ENCODE peak calls at places on chromosomes 12 and 14, in four cellular contexts. C, V, R and Y are unnamed samples.

GRCh38 chr12:26044007-26044394 is 80.8 kb downstream of the BHLHE41 start:
- DNase-seq in C (no peak), V (no peak), R (no peak), Y (no peak)

GRCh38 chr14:49294736-49295135 is 291.4 kb downstream of the RPS29 start:
- DNase-seq in C (no peak), V (no peak), R (no peak), Y (no peak)

GRCh38 chr12:46356655-46357437 is 15.7 kb downstream of the SLC38A2 start:
- DNase-seq in C (no peak), V (no peak), R (no peak), Y (no peak)

GRCh38 chr12:57031789-57032188 is 15.5 kb upstream of the TAC3 start:
- DNase-seq in C (peak; percentile 45), V (no peak), R (no peak), Y (no peak)

GRCh38 chr14:69464829-69465228 is 19.7 kb upstream of the PLEKHD1 start:
- DNase-seq in C (no peak), V (no peak), R (no peak), Y (no peak)

GRCh38 chr14:40417777-40418401 is 985.7 kb upstream of the FBXO33 start:
- DNase-seq in C (no peak), V (no peak), R (peak; percentile 62), Y (no peak)

GRCh38 chr14:33933386-33933934 is 17.4 kb downstream of the EGLN3 start:
- DNase-seq in C (no peak), V (no peak), R (no peak), Y (no peak)

GRCh38 chr12:88665051-88665450 is 84.8 kb upstream of the KITLG start:
- DNase-seq in C (no peak), V (no peak), R (no peak), Y (no peak)

GRCh38 chr14:99075771-99076370 is 196.1 kb downstream of the BCL11B start:
- DNase-seq in C (no peak), V (no peak), R (no peak), Y (no peak)

GRCh38 chr12:105289114-105289904 is 41.2 kb upstream of the C12orf75 start:
- DNase-seq in C (no peak), V (no peak), R (peak; percentile 21), Y (no peak)

GRCh38 chr12:124995200-124995961 is 1.9 kb downstream of the BRI3BP start:
- DNase-seq in C (no peak), V (peak; percentile 38), R (no peak), Y (no peak)

GRCh38 chr14:53190938-53191337 is 37.8 kb upstream of the DDHD1 start:
- DNase-seq in C (no peak), V (no peak), R (no peak), Y (no peak)

GRCh38 chr14:89417111-89417468 is at the start of gene FOXN3:
- DNase-seq in C (peak; percentile 97), V (peak; percentile 95), R (peak; percentile 86), Y (peak; percentile 97)

GRCh38 chr14:89415139-89415538 is 1.9 kb downstream of the FOXN3 start:
- DNase-seq in C (peak; percentile 21), V (no peak), R (no peak), Y (no peak)

GRCh38 chr14:89418452-89418851 is 1.4 kb upstream of the FOXN3 start:
- DNase-seq in C (peak; percentile 59), V (peak; percentile 28), R (no peak), Y (peak; percentile 70)

GRCh38 chr14:89417469-89418225 is 614 bp upstream of the FOXN3 start:
- DNase-seq in C (peak; percentile 81), V (peak; percentile 60), R (peak; percentile 74), Y (peak; percentile 86)

GRCh38 chr14:89416002-89416995 is 734 bp downstream of the FOXN3 start:
- DNase-seq in C (peak; percentile 99), V (peak; percentile 100), R (peak; percentile 96), Y (peak; percentile 100)
- H3K4me3 ChIP-seq in C (peak overlapping the region; percentile 99), V (peak overlapping the region; percentile 99), R (peak overlapping the region; percentile 74), Y (peak overlapping the region; percentile 99)

DNA sequence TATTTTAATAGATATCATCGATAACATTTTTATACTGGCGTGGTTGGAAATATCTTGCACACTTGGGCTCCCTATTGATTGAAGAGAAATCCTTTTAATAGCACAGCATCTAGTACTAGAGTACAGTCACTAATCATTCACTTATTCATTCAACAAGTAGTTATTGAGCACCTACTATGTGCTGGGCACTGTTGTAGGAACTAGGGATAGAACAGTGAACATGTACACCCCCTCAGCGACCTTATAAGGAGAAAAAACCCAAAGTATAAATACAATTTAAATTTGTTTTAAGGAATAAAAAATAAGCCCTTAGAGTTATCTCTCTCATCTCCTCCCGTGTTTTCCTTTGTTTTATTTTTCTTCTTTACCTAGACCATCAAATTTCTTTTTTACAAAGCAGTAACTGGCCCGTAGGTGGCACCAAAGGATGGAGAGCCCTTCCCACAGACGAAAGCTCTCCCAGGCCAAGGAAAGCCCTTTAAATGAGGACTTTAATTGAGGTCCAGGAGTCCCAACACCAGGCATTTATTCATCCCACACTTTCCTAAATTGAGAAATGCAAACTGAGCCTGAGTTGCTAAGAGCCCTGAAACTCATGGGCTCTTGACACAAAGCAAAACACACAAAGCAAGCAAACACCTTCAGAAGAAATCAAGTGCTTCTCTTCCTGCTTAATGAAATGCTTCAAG is 29.0 kb downstream of the PEBP1 start:
- DNase-seq in C (no peak), V (no peak), R (peak; percentile 10), Y (no peak)
- TF ChIP-seq POLR2AphosphoS5 in C (no peak), V (no peak), R (no peak), Y (no peak)

GRCh38 chr14:61644834-61645233 is 50.5 kb upstream of the HIF1A start:
- DNase-seq in C (no peak), V (no peak), R (no peak), Y (no peak)
- H3K4me1 ChIP-seq in C (no peaks in the 10 kb centered on the region), V (peaks cover 11% of the 10 kb centered on the region), R (no peaks in the 10 kb centered on the region), Y (peaks cover 29% of the 10 kb centered on the region)

GRCh38 chr14:71438684-71439083 is 493.5 kb upstream of the RGS6 start:
- DNase-seq in C (no peak), V (no peak), R (no peak), Y (no peak)
- H3K4me3 ChIP-seq in C (no peak overlapping the region), V (no peak overlapping the region), R (no peak overlapping the region), Y (no peak overlapping the region)

GRCh38 chr14:21557084-21557901 is 22.6 kb downstream of the OR10G3 start:
- DNase-seq in C (peak; percentile 87), V (peak; percentile 77), R (peak; percentile 99), Y (peak; percentile 79)
- TF ChIP-seq POLR2AphosphoS5 in C (no peak), V (no peak), R (no peak), Y (no peak)

DNA sequence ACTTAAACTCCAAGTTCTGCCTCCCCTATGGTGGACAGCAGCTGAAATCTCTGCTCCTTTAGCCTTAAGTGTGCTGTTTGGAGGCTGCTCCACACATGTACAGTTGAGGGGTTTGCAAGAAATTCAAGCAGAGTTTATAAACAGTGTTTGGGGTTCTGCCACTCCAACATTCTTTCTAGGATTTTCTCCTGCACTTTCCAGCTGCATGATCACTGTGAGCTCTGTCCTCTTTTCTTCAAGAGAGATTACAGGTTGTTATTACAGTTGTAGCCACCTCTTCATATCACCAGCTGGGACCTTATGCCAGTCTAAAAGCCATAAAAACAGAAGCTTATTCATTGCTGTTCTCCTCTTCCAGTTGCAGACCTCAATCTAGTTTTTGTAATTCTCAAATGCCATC is 8.4 kb downstream of the ZBTB25 start:
- DNase-seq in C (no peak), V (no peak), R (no peak), Y (no peak)
- H3K4me1 ChIP-seq in C (peaks cover 8% of the 10 kb centered on the region), V (peaks cover 5% of the 10 kb centered on the region), R (peaks cover 7% of the 10 kb centered on the region), Y (peaks cover 4% of the 10 kb centered on the region)